ENCODE peak calls at places on chromosomes 6 and 20, in eight cellular contexts. U is PC-3, Q is A549, K is pancreas, D is heart right ventricle, E is DND-41, Z is transverse colon, V is prostate gland. G is an unnamed sample. For H3K4me1, the result is how much of the 10 kb centered on the place peaks cover.

GRCh38 chr20:9743871-9744270 is 95.0 kb downstream of the PAK5 start:
- DNase-seq in Z (no peak), U (no peak), E (no peak), D (no peak), V (no peak), K (no peak), Q (no peak), G (no peak)

GRCh38 chr6:45929421-45930361 is 86.0 kb downstream of the CLIC5 start:
- DNase-seq in V (no peak), K (no peak), D (no peak), U (no peak), Z (no peak), Q (no peak), E (no peak), G (no peak)

GRCh38 chr6:151005896-151006632 is 140.6 kb downstream of the MTHFD1L start:
- DNase-seq in D (no peak), Q (no peak), E (no peak), Z (no peak), K (no peak), U (no peak), V (no peak), G (no peak)

GRCh38 chr20:53763707-53764415 is 170.2 kb upstream of the ZNF217 start:
- DNase-seq in D (no peak), Z (peak), K (peak), U (peak), V (peak), E (no peak), Q (peak), G (no peak)

GRCh38 chr6:166318227-166318626 is 10.0 kb upstream of the PRR18 start:
- DNase-seq in U (no peak), K (no peak), Z (no peak), D (no peak), E (no peak), Q (no peak), V (no peak), G (no peak)

GRCh38 chr6:163310973-163311383 is 103.5 kb upstream of the QKI start:
- DNase-seq in Z (no peak), V (no peak), U (no peak), D (no peak), K (no peak), E (no peak), Q (no peak), G (no peak)

GRCh38 chr6:73108949-73109348 is 116.3 kb downstream of the KHDC1L start:
- DNase-seq in E (no peak), D (no peak), Q (no peak), Z (no peak), U (no peak), V (no peak), K (no peak), G (no peak)

GRCh38 chr6:11062083-11062482 is 18.0 kb upstream of the ELOVL2 start:
- DNase-seq in U (no peak), Q (no peak), K (no peak), D (no peak), V (no peak), Z (no peak), E (no peak), G (no peak)

GRCh38 chr6:148471624-148472494 is 129.2 kb downstream of the SASH1 start:
- DNase-seq in Z (peak), U (no peak), V (no peak), D (peak), K (no peak), Q (no peak), E (no peak), G (no peak)

GRCh38 chr6:27213544-27214125 is 33.9 kb upstream of the PRSS16 start:
- DNase-seq in V (no peak), Q (peak), E (no peak), K (no peak), Z (no peak), U (no peak), D (no peak), G (no peak)

GRCh38 chr20:63230800-63231268 is 4.9 kb upstream of the BIRC7 start:
- DNase-seq in Q (peak), K (peak), Z (peak), V (peak), D (peak), E (no peak), U (peak), G (no peak)

GRCh38 chr6:86724695-86725094 is 212.6 kb upstream of the HTR1E start:
- DNase-seq in Q (no peak), Z (no peak), K (no peak), E (no peak), D (no peak), V (no peak), U (no peak), G (no peak)

GRCh38 chr6:67068781-67069180 is 1361.8 kb upstream of the EYS start:
- DNase-seq in K (no peak), D (no peak), Q (no peak), U (no peak), Z (no peak), V (no peak), E (no peak), G (no peak)

GRCh38 chr6:10837009-10837691 is 1.2 kb downstream of the MAK start:
- DNase-seq in D (peak), E (no peak), Z (peak), Q (no peak), U (peak), K (peak), V (peak), G (peak)

DNA sequence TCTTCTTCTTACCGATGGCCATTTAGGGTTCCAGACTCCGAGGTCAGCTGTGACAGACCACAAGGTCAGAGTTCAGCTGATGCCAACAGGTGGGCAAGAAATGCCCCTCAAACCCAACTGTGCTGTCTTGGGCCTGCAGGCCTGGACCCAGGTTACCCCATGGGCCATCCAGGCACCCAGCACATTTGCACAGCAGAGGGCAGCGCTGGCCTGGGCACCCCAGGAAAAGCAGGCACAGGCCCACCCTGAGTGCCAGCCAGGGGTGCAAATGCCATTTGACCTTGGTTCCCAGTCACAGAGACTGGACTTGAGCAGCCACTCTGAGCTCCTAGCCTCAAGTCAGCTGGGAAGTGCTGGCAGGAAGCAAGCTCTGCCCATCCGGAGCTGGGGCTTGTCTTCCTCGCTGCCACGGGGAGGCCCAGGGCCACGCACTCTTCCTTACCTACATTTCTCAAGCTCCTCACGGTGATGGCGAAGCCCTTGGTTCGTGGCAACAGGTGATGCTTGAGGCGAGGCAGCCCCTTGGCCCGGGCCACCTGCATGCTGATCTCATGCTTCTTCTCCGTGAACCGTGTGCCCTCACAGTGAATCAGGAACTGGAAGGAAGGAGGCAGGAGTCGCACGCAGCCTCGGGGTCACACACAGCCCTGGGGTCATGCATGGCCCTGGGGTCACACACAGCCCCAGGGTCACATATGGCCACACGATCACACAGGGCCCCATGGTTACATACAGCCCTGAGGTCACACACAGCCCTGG is 120.8 kb downstream of the AGPAT4 start:
- DNase-seq in D (no peak), Z (no peak), V (no peak), E (no peak), Q (no peak), U (no peak), K (no peak), G (no peak)
- TF ChIP-seq CTCF in D (peak), Z (no peak), V (peak), E (peak), Q (peak), U (peak), K (no peak), G (peak)

DNA sequence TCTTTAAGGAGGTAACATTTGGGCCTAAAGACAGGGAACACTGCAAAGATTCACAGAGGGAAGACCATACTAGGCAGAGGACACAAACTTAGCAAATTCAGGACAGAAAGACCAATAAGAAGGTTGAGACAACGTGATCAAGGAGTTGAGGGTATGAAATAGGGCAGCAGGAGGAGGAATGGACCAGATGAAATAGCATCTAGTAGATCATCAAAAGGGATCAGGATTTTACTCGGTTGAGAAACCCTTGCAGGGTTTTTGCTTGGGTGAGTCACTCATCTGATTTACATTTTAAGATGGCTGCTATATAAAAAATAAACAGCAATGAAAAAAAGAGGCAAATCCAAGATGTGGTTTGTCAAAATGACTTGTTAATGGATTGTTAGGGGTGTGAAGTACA is 4.7 kb downstream of the BCLAF1 start:
- DNase-seq in E (no peak), D (no peak), Z (no peak), U (peak), K (no peak), Q (no peak), V (no peak), G (no peak)
- H3K4me1 ChIP-seq in E (half or more), D (half or more), Z (half or more), U (under half), K (half or more), Q (half or more), V (under half), G (half or more)

DNA sequence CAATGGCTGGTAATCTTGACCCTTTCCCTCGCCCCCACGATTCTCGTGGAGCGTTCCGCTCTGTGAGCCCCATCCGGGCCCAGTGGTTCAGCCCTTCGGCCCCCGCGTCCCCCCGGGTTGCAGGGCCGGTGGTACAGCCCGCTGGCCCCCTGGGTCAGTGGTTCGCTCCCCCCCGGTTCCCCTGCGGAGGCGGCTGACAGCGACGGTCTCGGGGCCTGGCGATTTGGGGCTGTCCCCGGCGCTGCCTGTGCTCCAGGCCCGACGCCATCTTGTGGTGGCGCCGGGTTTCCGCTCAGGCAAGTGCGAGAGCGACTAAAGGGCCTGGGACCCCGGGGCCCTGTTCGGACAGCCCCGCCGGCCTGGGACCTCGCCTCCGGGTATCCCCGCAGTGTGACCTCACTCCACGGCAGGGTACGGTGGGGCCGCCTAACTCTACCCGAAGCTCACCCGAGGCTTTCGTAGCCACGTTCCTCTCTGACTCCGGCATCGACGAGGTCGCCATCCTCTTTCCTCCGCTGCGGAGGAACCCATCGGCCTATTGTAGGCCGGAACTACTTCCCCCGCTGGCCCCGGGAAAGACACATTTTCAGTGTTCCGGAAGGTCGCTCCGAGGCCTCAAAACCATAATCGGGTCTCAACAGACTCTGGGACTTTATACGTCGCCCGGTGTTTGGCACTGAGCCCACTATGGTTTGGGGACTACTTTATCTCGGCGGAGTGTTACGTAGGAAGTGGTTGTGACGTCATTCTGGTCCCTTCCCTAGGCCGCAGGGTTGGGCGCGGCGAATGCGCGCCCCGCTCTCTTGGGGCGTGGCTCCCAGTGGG is at the start of gene ZNF335:
- DNase-seq in V (peak), U (peak), K (peak), Q (peak), E (peak), Z (peak), D (peak), G (peak)
- TF ChIP-seq CTCF in V (peak), U (no peak), K (no peak), Q (no peak), E (peak), Z (peak), D (peak), G (peak)

GRCh38 chr20:44610313-44610965 is 28.1 kb downstream of the PKIG start:
- DNase-seq in U (no peak), Z (no peak), E (no peak), V (no peak), K (no peak), D (no peak), Q (no peak), G (no peak)

GRCh38 chr20:44609511-44610312 is 27.3 kb downstream of the PKIG start:
- DNase-seq in Z (peak), E (peak), V (peak), Q (peak), K (peak), D (peak), U (peak), G (peak)

GRCh38 chr20:44609006-44609510 is 26.7 kb downstream of the PKIG start:
- DNase-seq in V (no peak), D (no peak), E (no peak), U (no peak), Z (no peak), Q (no peak), K (no peak), G (no peak)

GRCh38 chr20:44603327-44603726 is 20.9 kb downstream of the PKIG start:
- DNase-seq in D (no peak), K (no peak), V (no peak), E (no peak), U (no peak), Q (no peak), Z (no peak), G (no peak)

GRCh38 chr20:44606725-44607441 is 24.5 kb downstream of the PKIG start:
- DNase-seq in D (no peak), U (no peak), K (no peak), Z (no peak), E (no peak), V (no peak), Q (no peak), G (no peak)
- H3K4me1 ChIP-seq in D (half or more), U (under half), K (under half), Z (under half), E (under half), V (under half), Q (under half), G (half or more)

GRCh38 chr20:3631534-3631933 is 31.7 kb downstream of the GFRA4 start:
- DNase-seq in U (no peak), Z (no peak), D (no peak), K (no peak), Q (no peak), V (no peak), E (no peak), G (no peak)

GRCh38 chr20:3633913-3634478 is 29.2 kb downstream of the GFRA4 start:
- DNase-seq in D (no peak), Z (no peak), Q (no peak), K (no peak), U (no peak), V (no peak), E (peak), G (no peak)

GRCh38 chr20:3629893-3630292 is 33.3 kb downstream of the GFRA4 start:
- DNase-seq in U (no peak), K (no peak), Z (no peak), V (no peak), Q (no peak), E (no peak), D (no peak), G (no peak)

GRCh38 chr20:3630429-3630828 is 32.8 kb downstream of the GFRA4 start:
- DNase-seq in E (no peak), Z (no peak), V (no peak), K (no peak), D (no peak), Q (no peak), U (no peak), G (no peak)

DNA sequence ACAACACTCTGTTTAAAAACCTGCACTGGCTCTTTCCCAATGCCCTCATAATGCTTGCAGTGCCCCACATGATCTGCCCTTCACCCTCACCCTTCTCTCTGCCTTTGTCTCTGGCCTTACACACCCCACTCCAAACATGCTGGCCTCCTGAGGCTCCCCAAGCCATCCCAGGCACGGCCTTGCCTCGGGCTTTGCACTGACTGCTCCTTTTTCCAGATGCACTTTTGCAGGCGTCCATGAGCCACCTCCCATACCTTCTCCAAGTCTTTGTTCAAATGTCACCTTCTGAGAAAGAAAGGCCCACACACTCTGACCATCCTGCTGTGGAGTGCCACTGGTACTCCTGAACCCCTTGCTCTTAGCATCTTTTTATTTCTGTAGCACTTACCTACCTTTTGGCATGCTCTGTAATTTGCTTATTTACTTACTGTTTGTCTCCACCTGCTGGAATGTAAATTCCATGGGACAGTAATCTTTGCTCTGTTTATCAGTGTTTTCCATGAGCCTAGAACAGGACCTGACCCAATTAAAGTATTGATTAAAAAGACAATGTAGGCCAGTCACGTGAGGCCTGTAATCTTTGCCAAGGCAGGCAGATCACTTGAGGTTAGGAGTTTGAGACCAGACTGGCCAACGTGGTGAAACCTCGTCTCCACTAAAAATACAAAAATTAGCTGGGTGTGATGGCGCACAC is 30.7 kb downstream of the GFRA4 start:
- DNase-seq in Q (no peak), Z (no peak), K (no peak), E (no peak), D (no peak), V (no peak), U (peak), G (no peak)
- TF ChIP-seq CTCF in Q (peak), Z (no peak), K (no peak), E (peak), D (no peak), V (peak), U (peak), G (no peak)